ENCODE peak calls at places on chromosomes 16 and 17, in seven cellular contexts. P is A549, V is Panc1, R is AG04450, K is choroid plexus epithelial cell, S is vagina, F is cardiac muscle cell. G is an unnamed sample.

GRCh38 chr17:46264456-46265198 is 30.3 kb upstream of the LRRC37A start:
- DNase-seq in P (peak; percentile 64), V (peak; percentile 61), R (peak; percentile 66), K (peak; percentile 91), S (no peak), F (peak; percentile 43), G (peak; percentile 71)

GRCh38 chr17:15392326-15392739 is 50.9 kb upstream of the TEKT3 start:
- DNase-seq in P (peak; percentile 15), V (no peak), R (peak; percentile 76), K (peak; percentile 62), S (no peak), F (no peak), G (peak; percentile 86)

GRCh38 chr16:50425648-50426047 is 56.9 kb upstream of the BRD7 start:
- DNase-seq in P (no peak), V (no peak), R (no peak), K (no peak), S (no peak), F (no peak), G (no peak)

GRCh38 chr17:64938925-64939474 is 19.7 kb upstream of the LRRC37A3 start:
- DNase-seq in P (peak; percentile 66), V (no peak), R (no peak), K (peak; percentile 53), S (no peak), F (peak; percentile 63), G (no peak)

GRCh38 chr17:48143629-48144028 is 36.1 kb downstream of the SNX11 start:
- DNase-seq in P (no peak), V (no peak), R (no peak), K (no peak), S (no peak), F (peak; percentile 12), G (no peak)

GRCh38 chr16:19595043-19595767 is 39.7 kb downstream of the VPS35L start:
- DNase-seq in P (peak; percentile 88), V (no peak), R (peak; percentile 43), K (peak; percentile 92), S (no peak), F (no peak), G (peak; percentile 75)

GRCh38 chr17:64502021-64502420 is 4.1 kb downstream of the DDX5 start:
- DNase-seq in P (no peak), V (no peak), R (no peak), K (no peak), S (no peak), F (no peak), G (no peak)

GRCh38 chr17:78706271-78706915 is 75.7 kb downstream of the CYTH1 start:
- DNase-seq in P (peak; percentile 79), V (no peak), R (no peak), K (peak; percentile 40), S (no peak), F (no peak), G (no peak)

GRCh38 chr17:67994827-67995567 is 1.3 kb downstream of the C17orf58 start:
- DNase-seq in P (peak; percentile 39), V (no peak), R (no peak), K (peak; percentile 85), S (no peak), F (no peak), G (no peak)

GRCh38 chr16:787261-787966 is 767 bp downstream of the RPUSD1 start:
- DNase-seq in P (no peak), V (no peak), R (no peak), K (no peak), S (no peak), F (no peak), G (no peak)

GRCh38 chr17:37392024-37392590 is 14.5 kb downstream of the ACACA start:
- DNase-seq in P (peak; percentile 34), V (no peak), R (peak; percentile 47), K (peak; percentile 94), S (no peak), F (peak; percentile 55), G (no peak)

GRCh38 chr17:17103160-17103559 is 60.9 kb downstream of the MPRIP start:
- DNase-seq in P (no peak), V (no peak), R (no peak), K (no peak), S (no peak), F (peak; percentile 73), G (no peak)

GRCh38 chr17:11488407-11488806 is 109.9 kb upstream of the DNAH9 start:
- DNase-seq in P (no peak), V (no peak), R (no peak), K (no peak), S (no peak), F (no peak), G (no peak)

GRCh38 chr16:10971560-10971961 is 27.2 kb downstream of the CLEC16A start:
- DNase-seq in P (peak; percentile 77), V (peak; percentile 41), R (peak; percentile 88), K (peak; percentile 91), S (no peak), F (peak; percentile 79), G (peak; percentile 92)

GRCh38 chr16:70746040-70746707 is 54.8 kb downstream of the VAC14 start:
- DNase-seq in P (peak; percentile 79), V (peak; percentile 25), R (no peak), K (peak; percentile 55), S (no peak), F (no peak), G (peak; percentile 67)

GRCh38 chr16:88487920-88488842 is 35.1 kb downstream of the ZFPM1 start:
- DNase-seq in P (no peak), V (no peak), R (no peak), K (no peak), S (no peak), F (no peak), G (no peak)

GRCh38 chr16:87918866-87919680 is 17.3 kb downstream of the CA5A start:
- DNase-seq in P (no peak), V (no peak), R (no peak), K (no peak), S (no peak), F (no peak), G (no peak)

GRCh38 chr16:66872524-66872923 is 7.8 kb upstream of the PDP2 start:
- DNase-seq in P (no peak), V (no peak), R (no peak), K (peak; percentile 20), S (no peak), F (no peak), G (no peak)
- H3K4me3 ChIP-seq in P (peak overlapping the region; percentile 23), V (peak overlapping the region; percentile 59), R (peak overlapping the region; percentile 57), K (peak overlapping the region; percentile 54), S (peak overlapping the region; percentile 31), F (no peak overlapping the region), G (peak overlapping the region; percentile 36)

GRCh38 chr16:23436992-23437391 is 16.0 kb downstream of the COG7 start:
- DNase-seq in P (no peak), V (no peak), R (no peak), K (no peak), S (no peak), F (no peak), G (no peak)

GRCh38 chr16:23435500-23435899 is 17.5 kb downstream of the COG7 start:
- DNase-seq in P (peak; percentile 73), V (no peak), R (no peak), K (peak; percentile 85), S (no peak), F (peak; percentile 67), G (no peak)

GRCh38 chr16:23434380-23434779 is 18.6 kb downstream of the COG7 start:
- DNase-seq in P (peak; percentile 82), V (peak; percentile 61), R (peak; percentile 63), K (peak; percentile 85), S (no peak), F (peak; percentile 71), G (no peak)

GRCh38 chr16:23432176-23433128 is 20.5 kb downstream of the COG7 start:
- DNase-seq in P (peak; percentile 20), V (no peak), R (no peak), K (peak; percentile 15), S (no peak), F (no peak), G (no peak)

DNA sequence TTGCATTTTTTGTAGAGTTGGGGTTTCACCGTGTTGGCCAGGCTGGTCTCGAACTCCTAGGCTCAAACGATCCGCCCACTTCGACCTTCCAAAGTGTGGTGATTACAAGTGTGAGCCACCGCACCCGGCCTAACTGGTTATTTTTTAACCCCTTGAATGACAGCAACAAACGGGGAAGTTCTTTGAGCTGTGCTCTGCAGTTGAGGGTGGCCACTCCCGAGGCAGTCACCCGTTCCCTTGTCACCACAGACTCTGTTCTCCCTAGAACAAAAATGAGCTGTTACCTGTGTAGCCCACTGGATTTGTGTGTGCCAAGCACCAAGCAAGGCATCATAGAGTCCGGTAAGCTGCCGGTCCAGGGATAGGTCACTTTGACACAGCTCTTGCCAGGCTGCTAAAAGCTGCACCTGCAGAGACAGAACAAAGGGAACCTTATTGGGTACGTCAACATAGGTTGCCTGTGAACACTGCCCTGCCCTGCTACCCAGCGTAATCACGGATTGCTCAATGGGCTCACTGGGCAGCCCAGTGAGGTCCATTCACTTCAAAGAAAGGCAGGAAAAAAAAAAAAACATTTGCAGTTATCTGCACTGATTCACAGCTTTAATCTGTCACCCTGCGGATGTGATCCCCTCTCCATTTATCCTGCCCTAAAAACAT is 19.6 kb downstream of the COG7 start:
- DNase-seq in P (no peak), V (no peak), R (no peak), K (no peak), S (no peak), F (no peak), G (no peak)
- TF ChIP-seq CTCF in P (no peak), V (no peak), R (no peak), K (no peak), S (no peak), F (no peak), G (no peak)

DNA sequence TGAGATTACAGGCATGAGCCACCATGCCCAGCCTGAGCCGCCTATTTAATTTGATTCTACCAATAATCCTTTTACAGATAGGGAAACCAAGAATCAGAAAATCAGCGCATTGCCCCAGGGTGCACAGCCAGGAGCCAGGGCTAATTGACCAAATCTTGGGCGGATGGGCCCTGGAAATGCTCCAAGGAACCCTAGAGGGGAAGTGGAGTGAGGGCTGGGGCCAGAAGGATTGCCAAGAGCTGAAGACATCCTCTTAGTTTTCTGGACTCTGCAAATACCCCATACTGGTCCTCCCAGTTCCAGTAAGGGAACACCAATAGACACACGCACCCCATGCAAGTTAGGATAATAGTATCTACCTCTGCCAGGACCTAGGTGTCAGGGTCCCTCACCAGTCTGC is 3.8 kb downstream of the FHOD1 start:
- DNase-seq in P (no peak), V (no peak), R (no peak), K (no peak), S (no peak), F (no peak), G (no peak)
- H3K4me3 ChIP-seq in P (no peak overlapping the region), V (no peak overlapping the region), R (no peak overlapping the region), K (no peak overlapping the region), S (no peak overlapping the region), F (no peak overlapping the region), G (no peak overlapping the region)

GRCh38 chr17:75692976-75693375 is 25.8 kb downstream of the SAP30BP start:
- DNase-seq in P (no peak), V (no peak), R (no peak), K (no peak), S (no peak), F (no peak), G (no peak)

GRCh38 chr17:75693500-75694481 is 26.7 kb downstream of the SAP30BP start:
- DNase-seq in P (peak; percentile 85), V (no peak), R (no peak), K (peak; percentile 80), S (no peak), F (peak; percentile 77), G (peak; percentile 91)

GRCh38 chr17:75695141-75695829 is 26.0 kb upstream of the ITGB4 start:
- DNase-seq in P (peak; percentile 55), V (no peak), R (no peak), K (peak; percentile 39), S (no peak), F (no peak), G (no peak)

GRCh38 chr17:75695830-75696271 is 25.4 kb upstream of the ITGB4 start:
- DNase-seq in P (no peak), V (no peak), R (no peak), K (no peak), S (no peak), F (no peak), G (no peak)

GRCh38 chr17:75694536-75694935 is 26.7 kb upstream of the ITGB4 start:
- DNase-seq in P (no peak), V (no peak), R (no peak), K (no peak), S (no peak), F (no peak), G (no peak)
- TF ChIP-seq CTCF in P (no peak), V (no peak), R (no peak), K (no peak), S (no peak), F (no peak), G (no peak)

G was measured in AG09309.